ENCODE peak calls at places on chromosomes 4 and X, in eight cellular contexts. G is uterus, S is adipocyte, D is heart left ventricle, U is left ventricle myocardium inferior, O is H9, F is aorta, B is psoas muscle. N is an unnamed sample.

GRCh38 chr4:171025776-171026175 is 787.4 kb upstream of the GALNTL6 start:
- DNase-seq in G (no peak), S (no peak), D (no peak), U (no peak), O (no peak), F (no peak), B (no peak), N (no peak)

GRCh38 chr4:65791111-65791806 is 121.0 kb upstream of the EPHA5 start:
- DNase-seq in G (no peak), S (peak; percentile 39), D (no peak), U (no peak), O (no peak), F (no peak), B (no peak), N (no peak)

GRCh38 chr4:184350213-184350817 is 124.0 kb downstream of the IRF2 start:
- DNase-seq in G (no peak), S (no peak), D (no peak), U (no peak), O (no peak), F (no peak), B (no peak), N (no peak)

GRCh38 chr4:16329132-16329796 is 103.0 kb upstream of the TAPT1 start:
- DNase-seq in G (no peak), S (peak; percentile 4), D (no peak), U (no peak), O (no peak), F (no peak), B (no peak), N (no peak)

GRCh38 chr4:504076-504475 is 5.1 kb downstream of the PIGG start:
- DNase-seq in G (no peak), S (no peak), D (no peak), U (no peak), O (no peak), F (no peak), B (no peak), N (no peak)

GRCh38 chr4:168440442-168441264 is 39.6 kb downstream of the DDX60L start:
- DNase-seq in G (no peak), S (peak; percentile 25), D (no peak), U (no peak), O (no peak), F (no peak), B (no peak), N (no peak)

GRCh38 chr4:121977251-121978168 is 25.6 kb upstream of the TRPC3 start:
- DNase-seq in G (no peak), S (peak; percentile 24), D (no peak), U (no peak), O (no peak), F (no peak), B (no peak), N (no peak)

GRCh38 chr4:21885241-21885640 is 63.3 kb downstream of the KCNIP4 start:
- DNase-seq in G (no peak), S (peak; percentile 60), D (no peak), U (no peak), O (no peak), F (no peak), B (no peak), N (no peak)

GRCh38 chr4:184968784-184969201 is 49.5 kb upstream of the HELT start:
- DNase-seq in G (no peak), S (no peak), D (peak; percentile 71), U (peak; percentile 55), O (peak; percentile 27), F (peak; percentile 58), B (peak; percentile 37), N (no peak)

GRCh38 chrX:53048169-53049126 is at the start of gene GPR173:
- DNase-seq in G (peak; percentile 60), S (peak; percentile 78), D (peak; percentile 59), U (peak; percentile 28), O (peak; percentile 84), F (peak; percentile 84), B (peak; percentile 49), N (peak; percentile 31)

GRCh38 chr4:172892300-172892699 is 276.3 kb upstream of the GALNT7 start:
- DNase-seq in G (no peak), S (no peak), D (no peak), U (no peak), O (peak; percentile 54), F (no peak), B (no peak), N (no peak)

GRCh38 chr4:106707776-106708603 is 328.1 kb downstream of the DKK2 start:
- DNase-seq in G (no peak), S (peak; percentile 57), D (no peak), U (no peak), O (no peak), F (no peak), B (no peak), N (no peak)

GRCh38 chrX:47169726-47170515 is 23.7 kb upstream of the UBA1 start:
- DNase-seq in G (peak; percentile 18), S (peak; percentile 38), D (peak; percentile 69), U (peak; percentile 47), O (peak; percentile 15), F (peak; percentile 52), B (no peak), N (no peak)

GRCh38 chrX:26845051-26845450 is 618.1 kb downstream of the PPP4R3C start:
- DNase-seq in G (no peak), S (no peak), D (no peak), U (no peak), O (no peak), F (no peak), B (no peak), N (no peak)

GRCh38 chr4:184506527-184507121 is 32.3 kb upstream of the IRF2 start:
- DNase-seq in G (no peak), S (no peak), D (no peak), U (no peak), O (peak; percentile 34), F (no peak), B (no peak), N (no peak)

GRCh38 chr4:152983774-152984411 is 47.8 kb downstream of the FHDC1 start:
- DNase-seq in G (no peak), S (no peak), D (no peak), U (no peak), O (peak; percentile 17), F (no peak), B (no peak), N (no peak)

GRCh38 chrX:119984652-119985051 is 41.1 kb upstream of the NKAP start:
- DNase-seq in G (no peak), S (no peak), D (no peak), U (no peak), O (no peak), F (no peak), B (no peak), N (no peak)

GRCh38 chrX:119981286-119982070 is 37.9 kb upstream of the NKAP start:
- DNase-seq in G (no peak), S (peak; percentile 45), D (no peak), U (no peak), O (peak; percentile 60), F (no peak), B (no peak), N (no peak)

GRCh38 chrX:119986203-119986602 is 42.7 kb upstream of the NKAP start:
- DNase-seq in G (no peak), S (no peak), D (no peak), U (no peak), O (no peak), F (no peak), B (no peak), N (no peak)

GRCh38 chrX:119982145-119982544 is 38.6 kb upstream of the NKAP start:
- DNase-seq in G (no peak), S (no peak), D (no peak), U (no peak), O (no peak), F (no peak), B (no peak), N (no peak)

DNA sequence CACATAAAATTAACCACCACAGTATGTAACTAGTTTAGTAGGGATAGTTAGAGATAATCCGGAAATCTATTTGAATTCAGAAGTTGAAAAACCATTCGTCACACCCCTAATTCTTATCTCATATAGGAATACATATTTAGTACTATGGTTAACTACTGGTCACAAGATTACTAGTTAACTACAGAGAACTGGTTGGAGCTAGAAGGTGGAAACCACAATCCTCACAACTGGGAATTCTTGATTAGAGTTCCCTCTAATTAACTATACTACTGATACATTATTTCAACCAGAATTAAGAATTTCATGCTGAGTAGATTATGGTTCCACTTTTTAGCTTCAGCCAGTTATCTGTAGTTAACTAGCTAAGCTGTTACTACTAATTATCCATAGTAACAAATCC is 39.9 kb upstream of the NKAP start:
- DNase-seq in G (no peak), S (no peak), D (no peak), U (no peak), O (no peak), F (no peak), B (no peak), N (no peak)
- H3K9me3 ChIP-seq in G (no peaks in the 10 kb centered on the region), S (no peaks in the 10 kb centered on the region), D (no peaks in the 10 kb centered on the region), U (no peaks in the 10 kb centered on the region), O (peaks cover 7% of the 10 kb centered on the region), F (no peaks in the 10 kb centered on the region), B (no peaks in the 10 kb centered on the region), N (no peaks in the 10 kb centered on the region)

GRCh38 chrX:38675856-38676255 is 114.5 kb downstream of the TSPAN7 start:
- DNase-seq in G (no peak), S (no peak), D (no peak), U (no peak), O (no peak), F (no peak), B (no peak), N (no peak)
- H3K9me3 ChIP-seq in G (no peaks in the 10 kb centered on the region), S (no peaks in the 10 kb centered on the region), D (no peaks in the 10 kb centered on the region), U (no peaks in the 10 kb centered on the region), O (no peaks in the 10 kb centered on the region), F (no peaks in the 10 kb centered on the region), B (no peaks in the 10 kb centered on the region), N (no peaks in the 10 kb centered on the region)

GRCh38 chr4:128444544-128445302 is 157.1 kb upstream of the PGRMC2 start:
- DNase-seq in G (no peak), S (no peak), D (no peak), U (no peak), O (no peak), F (no peak), B (no peak), N (no peak)

DNA sequence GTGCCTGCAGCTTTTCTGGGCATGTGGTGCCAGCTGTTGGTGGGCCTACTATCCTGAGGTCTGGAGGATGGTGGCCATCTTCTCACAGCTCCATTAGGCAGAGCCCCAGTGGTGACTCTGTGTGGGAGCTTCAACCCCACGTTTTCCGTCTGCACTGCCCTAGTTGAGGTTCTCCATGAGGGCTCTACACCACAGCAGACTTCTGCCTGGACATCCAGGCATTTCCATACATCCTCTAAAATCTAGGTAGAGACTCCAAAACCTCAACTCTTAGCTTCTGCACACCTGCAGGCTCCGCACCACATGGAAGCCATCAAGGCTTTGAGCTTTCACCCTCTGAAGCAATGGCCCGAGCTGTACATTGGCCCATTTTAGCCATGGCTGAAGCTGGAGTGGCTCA is 153.3 kb upstream of the PGRMC2 start:
- DNase-seq in G (no peak), S (no peak), D (no peak), U (no peak), O (no peak), F (no peak), B (no peak), N (no peak)
- H3K9me3 ChIP-seq in G (no peaks in the 10 kb centered on the region), S (peaks cover 23% of the 10 kb centered on the region), D (peaks cover 8% of the 10 kb centered on the region), U (peaks cover 50% of the 10 kb centered on the region), O (no peaks in the 10 kb centered on the region), F (peaks cover 1% of the 10 kb centered on the region), B (peaks cover 16% of the 10 kb centered on the region), N (peaks cover 12% of the 10 kb centered on the region)

DNA sequence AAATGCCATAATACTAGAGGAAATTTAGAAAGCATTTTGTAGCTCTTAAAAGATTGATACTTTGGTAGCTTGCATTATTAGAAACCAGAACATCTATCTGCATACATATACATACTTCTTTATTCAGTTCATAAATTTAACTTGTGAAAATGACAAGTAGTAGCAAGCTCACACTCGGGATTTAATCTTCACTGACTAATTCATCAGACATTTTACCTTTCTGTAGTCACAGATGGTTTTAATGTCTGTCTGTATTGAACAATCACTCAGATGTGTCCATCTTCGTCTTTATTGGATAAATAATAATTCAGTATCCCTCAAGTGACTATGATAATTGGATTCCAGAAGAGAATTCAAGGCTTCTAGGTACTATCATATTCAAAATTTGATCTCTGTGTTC is 232.3 kb downstream of the TENM3 start:
- DNase-seq in G (no peak), S (no peak), D (no peak), U (no peak), O (no peak), F (no peak), B (no peak), N (no peak)
- H3K9me3 ChIP-seq in G (no peaks in the 10 kb centered on the region), S (peaks cover 11% of the 10 kb centered on the region), D (no peaks in the 10 kb centered on the region), U (peaks cover 13% of the 10 kb centered on the region), O (no peaks in the 10 kb centered on the region), F (peaks cover 2% of the 10 kb centered on the region), B (no peaks in the 10 kb centered on the region), N (no peaks in the 10 kb centered on the region)

N was measured in tibial artery.